ENCODE peak calls at places on chromosomes 2 and 18, in nine cellular contexts. X is lower lobe of right lung; V is pancreas; M is naive thymus-derived CD4-positive, alpha-beta T cell; F is adrenal gland; T is endodermal cell; G is effector memory CD4-positive, alpha-beta T cell; R is K562; E is tibial nerve. U is an unnamed sample.

GRCh38 chr2:105361132-105361889 is 24.0 kb downstream of the C2orf49 start:
- DNase-seq in V (no peak), T (no peak), F (no peak), G (no peak), R (no peak), M (peak; percentile 59), X (no peak), E (no peak), U (no peak)

GRCh38 chr2:16509042-16509441 is 156.6 kb downstream of the CYRIA start:
- DNase-seq in M (no peak), R (no peak), E (no peak), X (no peak), V (no peak), G (no peak), F (no peak), T (no peak), U (no peak)

GRCh38 chr2:227817336-227817735 is 3.7 kb downstream of the CCL20 start:
- DNase-seq in T (no peak), E (no peak), M (no peak), X (no peak), G (no peak), V (no peak), R (no peak), F (no peak), U (no peak)

GRCh38 chr2:10048501-10049171 is 5.3 kb downstream of the KLF11 start:
- DNase-seq in G (no peak), V (peak; percentile 21), R (no peak), E (no peak), M (peak; percentile 63), T (peak; percentile 63), F (peak; percentile 43), X (peak; percentile 38), U (peak; percentile 47)

GRCh38 chr18:12946549-12947354 is 1.1 kb upstream of the SEH1L start:
- DNase-seq in G (no peak), V (no peak), X (no peak), F (peak; percentile 71), E (no peak), T (peak; percentile 80), M (no peak), R (peak; percentile 26), U (peak; percentile 68)

GRCh38 chr2:43417296-43417695 is 178.5 kb downstream of the THADA start:
- DNase-seq in M (no peak), F (no peak), V (no peak), G (no peak), E (no peak), R (no peak), T (no peak), X (no peak), U (peak; percentile 4)

GRCh38 chr2:17867133-17867532 is 11.3 kb upstream of the KCNS3 start:
- DNase-seq in G (no peak), V (no peak), R (no peak), F (no peak), T (no peak), E (no peak), M (no peak), X (no peak), U (no peak)

GRCh38 chr2:97963880-97964279 is 31.9 kb downstream of the TMEM131 start:
- DNase-seq in F (no peak), T (no peak), X (no peak), E (no peak), M (no peak), R (no peak), G (no peak), V (no peak), U (no peak)

GRCh38 chr2:177169810-177170514 is 42.6 kb upstream of the HNRNPA3 start:
- DNase-seq in E (no peak), V (no peak), X (peak; percentile 80), R (no peak), F (no peak), M (no peak), G (no peak), T (no peak), U (peak; percentile 77)

GRCh38 chr2:3113769-3114168 is 263.8 kb downstream of the EIPR1 start:
- DNase-seq in X (no peak), M (no peak), V (no peak), E (no peak), G (no peak), R (no peak), F (no peak), T (no peak), U (no peak)

GRCh38 chr2:208040199-208041171 is 15.2 kb upstream of the PLEKHM3 start:
- DNase-seq in R (peak; percentile 54), M (peak; percentile 54), X (peak; percentile 77), F (peak; percentile 81), E (peak; percentile 61), T (peak; percentile 91), V (peak; percentile 47), G (peak; percentile 8), U (peak; percentile 60)

GRCh38 chr2:871926-872680 is 78.5 kb upstream of the SNTG2 start:
- DNase-seq in X (no peak), E (no peak), G (no peak), R (no peak), F (no peak), T (peak; percentile 17), M (no peak), V (no peak), U (no peak)

GRCh38 chr2:229235136-229235914 is 35.8 kb downstream of the PID1 start:
- DNase-seq in F (peak; percentile 31), R (no peak), G (no peak), M (no peak), V (no peak), T (peak; percentile 77), X (no peak), E (no peak), U (no peak)

GRCh38 chr2:159290289-159290907 is 3.9 kb upstream of the WDSUB1 start:
- DNase-seq in F (peak; percentile 59), M (peak; percentile 45), X (no peak), T (no peak), V (no peak), E (no peak), G (no peak), R (no peak), U (no peak)

GRCh38 chr2:11344956-11345671 is 678 bp upstream of the ROCK2 start:
- DNase-seq in X (peak; percentile 70), F (peak; percentile 59), M (no peak), R (no peak), T (no peak), G (no peak), E (peak; percentile 70), V (peak; percentile 39), U (peak; percentile 62)

GRCh38 chr18:76970749-76971148 is 148.4 kb downstream of the ZNF236 start:
- DNase-seq in M (no peak), T (no peak), X (no peak), E (no peak), F (no peak), V (no peak), R (no peak), G (no peak), U (no peak)

GRCh38 chr2:12959935-12960334 is 243.2 kb downstream of the TRIB2 start:
- DNase-seq in F (no peak), V (no peak), M (no peak), E (no peak), T (no peak), X (no peak), R (no peak), G (no peak), U (no peak)

GRCh38 chr2:39492095-39492590 is 55.1 kb upstream of the MAP4K3 start:
- DNase-seq in G (no peak), R (no peak), V (no peak), M (no peak), T (no peak), E (no peak), X (no peak), F (no peak), U (no peak)

GRCh38 chr18:36314754-36315153 is 17.2 kb downstream of the FHOD3 start:
- DNase-seq in X (no peak), T (peak; percentile 17), R (no peak), M (no peak), F (no peak), G (no peak), V (no peak), E (no peak), U (no peak)

GRCh38 chr18:5106730-5107129 is 90.3 kb downstream of the AKAIN1 start:
- DNase-seq in M (peak; percentile 52), F (no peak), V (no peak), G (no peak), X (no peak), E (no peak), T (no peak), R (no peak), U (no peak)

GRCh38 chr2:222483513-222484039 is 59.2 kb downstream of the SGPP2 start:
- DNase-seq in M (no peak), R (no peak), V (no peak), T (no peak), E (no peak), F (no peak), G (no peak), X (no peak), U (peak; percentile 58)

GRCh38 chr2:135022952-135023880 is 24.0 kb downstream of the MAP3K19 start:
- DNase-seq in F (no peak), G (no peak), M (no peak), V (no peak), R (no peak), T (no peak), E (no peak), X (no peak), U (no peak)
- H3K9me3 ChIP-seq in F (no peaks in the 10 kb centered on the region), G (no peaks in the 10 kb centered on the region), M (no peaks in the 10 kb centered on the region), V (no peaks in the 10 kb centered on the region), R (no peaks in the 10 kb centered on the region), T (no peaks in the 10 kb centered on the region), E (no peaks in the 10 kb centered on the region), X (no peaks in the 10 kb centered on the region), U (no peaks in the 10 kb centered on the region)

GRCh38 chr18:46447792-46448191 is 209.2 kb downstream of the LOXHD1 start:
- DNase-seq in M (no peak), E (no peak), G (no peak), R (no peak), T (no peak), X (no peak), F (no peak), V (no peak), U (no peak)
- H3K36me3 ChIP-seq in M (no peaks in the 10 kb centered on the region), E (peaks cover 12% of the 10 kb centered on the region), G (no peaks in the 10 kb centered on the region), R (no peaks in the 10 kb centered on the region), T (no peaks in the 10 kb centered on the region), X (no peaks in the 10 kb centered on the region), F (no peaks in the 10 kb centered on the region), V (no peaks in the 10 kb centered on the region), U (no peaks in the 10 kb centered on the region)

GRCh38 chr2:127089466-127090235 is 17.3 kb downstream of the BIN1 start:
- DNase-seq in G (no peak), F (no peak), E (no peak), T (no peak), X (no peak), R (no peak), V (no peak), M (no peak), U (no peak)
- H3K4me1 ChIP-seq in G (peaks cover 12% of the 10 kb centered on the region), F (peaks cover 61% of the 10 kb centered on the region), E (peaks cover 93% of the 10 kb centered on the region), T (peaks cover 18% of the 10 kb centered on the region), X (peaks cover 48% of the 10 kb centered on the region), R (no peaks in the 10 kb centered on the region), V (no peaks in the 10 kb centered on the region), M (peaks cover 17% of the 10 kb centered on the region), U (no peaks in the 10 kb centered on the region)

DNA sequence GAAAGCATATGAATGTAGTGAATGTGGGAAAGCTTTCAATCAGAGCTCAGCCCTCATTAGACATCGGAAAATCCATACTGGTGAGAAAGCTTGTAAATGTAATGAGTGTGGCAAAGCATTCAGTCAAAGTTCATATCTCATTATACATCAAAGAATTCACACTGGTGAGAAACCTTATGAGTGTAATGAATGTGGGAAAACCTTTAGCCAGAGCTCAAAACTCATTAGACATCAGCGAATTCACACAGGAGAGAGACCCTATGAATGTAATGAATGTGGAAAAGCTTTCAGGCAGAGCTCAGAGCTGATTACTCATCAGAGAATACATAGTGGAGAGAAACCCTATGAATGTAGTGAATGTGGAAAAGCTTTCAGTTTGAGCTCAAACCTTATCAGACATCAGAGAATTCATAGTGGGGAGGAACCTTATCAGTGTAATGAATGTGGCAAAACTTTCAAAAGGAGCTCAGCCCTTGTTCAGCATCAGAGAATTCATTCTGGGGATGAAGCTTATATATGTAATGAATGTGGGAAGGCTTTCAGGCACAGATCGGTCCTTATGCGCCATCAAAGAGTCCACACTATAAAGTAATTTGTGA is 5.0 kb downstream of the ZNF397 start:
- DNase-seq in G (no peak), E (no peak), X (no peak), R (no peak), T (no peak), M (no peak), F (no peak), V (no peak), U (no peak)
- H3K9me3 ChIP-seq in G (no peaks in the 10 kb centered on the region), E (peaks cover 3% of the 10 kb centered on the region), X (no peaks in the 10 kb centered on the region), R (peaks cover 14% of the 10 kb centered on the region), T (peaks cover 83% of the 10 kb centered on the region), M (no peaks in the 10 kb centered on the region), F (no peaks in the 10 kb centered on the region), V (no peaks in the 10 kb centered on the region), U (no peaks in the 10 kb centered on the region)

U was measured in HAP-1.